ENCODE peak calls at places on chromosomes 4 and X, in ten cellular contexts. U is IMR-90, O is stomach, A is breast epithelium, Z is spleen, Q is uterus, R is ovary, V is adrenal gland, L is lower leg skin, P is upper lobe of left lung. F is an unnamed sample.

GRCh38 chr4:143358923-143359694 is 22.4 kb downstream of the GAB1 start:
- DNase-seq in U (peak), O (peak), A (no peak), Z (peak), Q (no peak), R (no peak), V (no peak), L (peak), P (peak), F (no peak)

GRCh38 chr4:68708566-68708965 is 38.1 kb upstream of the UGT2B15 start:
- DNase-seq in U (no peak), O (no peak), A (no peak), Z (no peak), Q (no peak), R (no peak), V (no peak), L (no peak), P (no peak), F (no peak)

GRCh38 chr4:173317003-173317402 is 17.2 kb downstream of the HMGB2 start:
- DNase-seq in U (no peak), O (no peak), A (no peak), Z (no peak), Q (no peak), R (no peak), V (no peak), L (no peak), P (no peak), F (no peak)

GRCh38 chr4:113869743-113870375 is 108.3 kb upstream of the CAMK2D start:
- DNase-seq in U (peak), O (peak), A (no peak), Z (no peak), Q (no peak), R (no peak), V (no peak), L (no peak), P (no peak), F (no peak)

GRCh38 chrX:6707497-6707896 is 172.6 kb upstream of the VCX3A start:
- DNase-seq in U (no peak), O (no peak), A (no peak), Z (no peak), Q (no peak), R (no peak), V (no peak), L (no peak), P (no peak), F (no peak)

GRCh38 chr4:69594382-69594781 is 45.1 kb downstream of the UGT2A2 start:
- DNase-seq in U (no peak), O (no peak), A (no peak), Z (no peak), Q (no peak), R (no peak), V (no peak), L (no peak), P (no peak), F (no peak)

GRCh38 chr4:62709618-62710252 is 1509.6 kb downstream of the ADGRL3 start:
- DNase-seq in U (peak), O (no peak), A (no peak), Z (no peak), Q (no peak), R (no peak), V (no peak), L (no peak), P (no peak), F (no peak)

GRCh38 chr4:80139668-80140067 is 57.6 kb upstream of the PRDM8 start:
- DNase-seq in U (no peak), O (no peak), A (no peak), Z (no peak), Q (no peak), R (no peak), V (no peak), L (no peak), P (no peak), F (no peak)

GRCh38 chr4:24965627-24966026 is 52.8 kb upstream of the CCDC149 start:
- DNase-seq in U (no peak), O (no peak), A (no peak), Z (no peak), Q (no peak), R (no peak), V (no peak), L (no peak), P (no peak), F (no peak)

GRCh38 chr4:53459548-53459947 is 82.1 kb downstream of the FIP1L1 start:
- DNase-seq in U (peak), O (no peak), A (no peak), Z (no peak), Q (no peak), R (no peak), V (no peak), L (no peak), P (no peak), F (no peak)

GRCh38 chr4:27764526-27764837 is 903.8 kb downstream of the STIM2 start:
- DNase-seq in U (no peak), O (no peak), A (no peak), Z (no peak), Q (no peak), R (no peak), V (no peak), L (no peak), P (no peak), F (no peak)

GRCh38 chrX:45320191-45320590 is 119.5 kb upstream of the DIPK2B start:
- DNase-seq in U (no peak), O (no peak), A (no peak), Z (no peak), Q (no peak), R (no peak), V (no peak), L (no peak), P (no peak), F (no peak)

GRCh38 chr4:100746141-100746540 is 228.3 kb upstream of the EMCN start:
- DNase-seq in U (no peak), O (no peak), A (no peak), Z (peak), Q (no peak), R (no peak), V (no peak), L (no peak), P (no peak), F (no peak)

GRCh38 chrX:132045456-132045855 is 22.4 kb downstream of the STK26 start:
- DNase-seq in U (no peak), O (no peak), A (no peak), Z (no peak), Q (no peak), R (no peak), V (no peak), L (no peak), P (no peak), F (no peak)

GRCh38 chr4:30714408-30715031 is 5.6 kb upstream of the PCDH7 start:
- DNase-seq in U (peak), O (peak), A (no peak), Z (no peak), Q (peak), R (peak), V (no peak), L (no peak), P (peak), F (no peak)

GRCh38 chrX:134547047-134547679 is 87.2 kb downstream of the HPRT1 start:
- DNase-seq in U (peak), O (no peak), A (no peak), Z (no peak), Q (no peak), R (no peak), V (no peak), L (no peak), P (no peak), F (no peak)

GRCh38 chr4:147717878-147718277 is 14.0 kb upstream of the ARHGAP10 start:
- DNase-seq in U (no peak), O (no peak), A (no peak), Z (no peak), Q (no peak), R (no peak), V (no peak), L (no peak), P (no peak), F (no peak)

GRCh38 chr4:131974730-131975129 is 1174.4 kb upstream of the PCDH10 start:
- DNase-seq in U (no peak), O (no peak), A (no peak), Z (no peak), Q (no peak), R (no peak), V (no peak), L (no peak), P (no peak), F (no peak)

GRCh38 chrX:71536285-71536684 is 3.4 kb downstream of the OGT start:
- DNase-seq in U (no peak), O (no peak), A (no peak), Z (no peak), Q (no peak), R (no peak), V (no peak), L (no peak), P (no peak), F (no peak)

GRCh38 chrX:10246846-10247245 is 90.1 kb downstream of the CLCN4 start:
- DNase-seq in U (no peak), O (no peak), A (no peak), Z (no peak), Q (no peak), R (no peak), V (no peak), L (no peak), P (no peak), F (no peak)

GRCh38 chr4:110904435-110905050 is 281.7 kb upstream of the PITX2 start:
- DNase-seq in U (peak), O (no peak), A (no peak), Z (no peak), Q (no peak), R (no peak), V (no peak), L (no peak), P (no peak), F (no peak)

GRCh38 chr4:93748380-93748779 is 80.2 kb upstream of the ATOH1 start:
- DNase-seq in U (no peak), O (no peak), A (no peak), Z (no peak), Q (no peak), R (no peak), V (no peak), L (no peak), P (no peak), F (no peak)

GRCh38 chr4:118776166-118776954 is 59.6 kb downstream of the SEC24D start:
- DNase-seq in U (peak), O (no peak), A (no peak), Z (no peak), Q (no peak), R (no peak), V (no peak), L (no peak), P (no peak), F (no peak)

GRCh38 chr4:110357521-110357920 is 118.4 kb upstream of the ENPEP start:
- DNase-seq in U (no peak), O (no peak), A (no peak), Z (no peak), Q (no peak), R (no peak), V (no peak), L (no peak), P (no peak), F (no peak)

GRCh38 chr4:85807247-85807915 is 332.4 kb downstream of the ARHGAP24 start:
- DNase-seq in U (no peak), O (no peak), A (no peak), Z (no peak), Q (no peak), R (no peak), V (no peak), L (no peak), P (no peak), F (no peak)

GRCh38 chrX:23434356-23434884 is 99.8 kb downstream of the PTCHD1 start:
- DNase-seq in U (peak), O (peak), A (peak), Z (no peak), Q (peak), R (peak), V (peak), L (peak), P (peak), F (no peak)

GRCh38 chrX:16610121-16610565 is 39.8 kb upstream of the S100G start:
- DNase-seq in U (peak), O (no peak), A (no peak), Z (no peak), Q (no peak), R (no peak), V (no peak), L (no peak), P (no peak), F (no peak)

GRCh38 chrX:18146954-18147353 is 73.7 kb downstream of the BEND2 start:
- DNase-seq in U (peak), O (no peak), A (no peak), Z (no peak), Q (no peak), R (no peak), V (peak), L (no peak), P (no peak), F (no peak)

GRCh38 chr4:53861856-53862610 is 202.4 kb downstream of the CHIC2 start:
- DNase-seq in U (peak), O (no peak), A (no peak), Z (no peak), Q (peak), R (no peak), V (no peak), L (peak), P (no peak), F (no peak)

GRCh38 chr4:64911846-64912245 is 502.6 kb upstream of the TECRL start:
- DNase-seq in U (no peak), O (no peak), A (no peak), Z (no peak), Q (no peak), R (no peak), V (no peak), L (no peak), P (no peak), F (no peak)

GRCh38 chrX:19343462-19344206 is at the start of gene PDHA1:
- DNase-seq in U (peak), O (peak), A (peak), Z (peak), Q (peak), R (peak), V (peak), L (peak), P (peak), F (peak)

GRCh38 chr4:54683616-54684346 is 26.0 kb downstream of the KIT start:
- DNase-seq in U (no peak), O (peak), A (no peak), Z (no peak), Q (no peak), R (no peak), V (no peak), L (no peak), P (peak), F (no peak)

GRCh38 chrX:119728487-119728886 is 29.9 kb upstream of the SOWAHD start:
- DNase-seq in U (no peak), O (no peak), A (no peak), Z (peak), Q (no peak), R (no peak), V (no peak), L (no peak), P (no peak), F (no peak)

DNA sequence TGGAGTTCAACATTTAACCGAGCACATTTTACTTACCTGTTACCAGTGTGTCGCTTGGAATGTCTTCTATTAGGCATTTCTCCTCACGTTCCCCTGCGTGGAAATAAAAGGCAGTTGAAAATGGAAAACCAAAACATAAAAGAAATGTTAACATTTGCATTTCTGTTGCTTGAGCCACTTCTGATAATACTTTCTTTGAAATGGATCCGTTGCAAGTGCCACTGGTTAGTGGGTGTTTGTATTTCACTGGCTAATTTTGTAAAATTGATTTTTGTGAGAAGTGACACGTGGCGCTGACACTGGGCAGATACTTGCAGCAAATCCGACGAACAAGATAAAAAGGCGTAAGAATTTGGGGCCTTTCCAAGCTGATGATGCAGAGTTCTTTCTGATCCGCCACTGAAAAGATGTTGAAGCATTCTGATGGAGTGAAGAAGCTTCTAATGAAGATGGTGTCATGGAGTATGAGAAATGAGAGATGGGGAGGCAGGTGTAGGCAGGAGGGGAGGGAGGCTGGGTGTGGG is 18.8 kb downstream of the SPON2 start:
- DNase-seq in U (no peak), O (no peak), A (no peak), Z (no peak), Q (no peak), R (no peak), V (no peak), L (no peak), P (no peak), F (no peak)
- TF ChIP-seq POLR2A in U (no peak), O (no peak), A (no peak), Z (no peak), Q (no peak), R (no peak), V (no peak), L (no peak), P (no peak), F (no peak)

DNA sequence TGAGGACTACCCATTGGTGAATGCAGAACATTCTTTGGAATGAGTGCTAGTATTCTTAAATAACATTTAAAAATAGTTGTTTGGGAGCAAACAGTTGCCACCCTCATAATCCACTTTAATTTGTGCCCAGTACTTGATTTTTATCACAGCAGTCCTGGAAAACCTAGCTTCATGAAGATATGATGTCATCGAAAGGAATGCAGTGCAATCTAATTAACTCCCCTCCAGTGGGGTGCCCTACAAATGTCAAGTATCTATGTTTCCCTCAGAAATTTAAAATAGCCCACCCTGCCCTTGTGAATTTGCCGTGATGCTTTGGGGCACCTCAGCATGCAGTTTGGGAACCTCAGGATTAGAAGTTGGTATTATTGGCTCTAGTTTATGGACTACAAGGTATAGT is 5.4 kb downstream of the RAB9A start:
- DNase-seq in U (no peak), O (no peak), A (no peak), Z (no peak), Q (no peak), R (no peak), V (no peak), L (no peak), P (no peak), F (no peak)
- H3K4me3 ChIP-seq in U (no peak), O (no peak), A (no peak), Z (no peak), Q (no peak), R (no peak), V (no peak), L (no peak), P (no peak), F (no peak)

DNA sequence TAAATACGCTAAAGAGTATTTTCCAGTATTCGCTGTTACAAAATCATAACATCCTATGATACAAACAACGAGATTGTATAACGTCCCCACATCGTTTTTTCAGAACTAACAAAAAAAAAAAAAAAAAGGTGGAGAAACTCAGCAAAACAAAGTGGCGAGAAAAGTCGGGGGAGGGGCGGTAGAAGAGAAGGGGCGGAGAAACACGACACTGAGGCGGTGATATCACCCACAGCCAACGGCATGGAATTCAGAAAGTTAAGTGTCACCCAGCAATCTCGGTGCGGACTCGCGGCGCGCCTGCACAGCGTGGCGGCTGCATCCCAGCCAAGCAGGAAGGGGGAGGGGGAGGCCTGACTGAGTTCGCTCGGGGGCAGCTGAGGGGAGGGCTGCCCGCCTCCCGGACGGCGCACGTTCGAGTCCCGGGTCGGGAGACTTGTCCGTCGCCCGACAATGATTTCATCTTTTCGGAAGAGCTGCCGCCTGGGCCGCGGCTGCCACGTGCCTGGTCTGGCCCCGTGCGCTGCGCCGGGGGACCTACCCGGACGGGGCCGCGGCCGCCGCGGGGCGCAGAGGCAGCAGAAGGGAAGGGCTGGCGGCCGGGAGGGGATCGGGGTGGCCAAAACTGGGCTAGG is 830 bp downstream of the SETD7 start:
- DNase-seq in U (peak), O (peak), A (peak), Z (peak), Q (peak), R (peak), V (peak), L (peak), P (peak), F (peak)
- TF ChIP-seq POLR2A in U (peak), O (no peak), A (peak), Z (no peak), Q (peak), R (peak), V (peak), L (no peak), P (peak), F (peak)

DNA sequence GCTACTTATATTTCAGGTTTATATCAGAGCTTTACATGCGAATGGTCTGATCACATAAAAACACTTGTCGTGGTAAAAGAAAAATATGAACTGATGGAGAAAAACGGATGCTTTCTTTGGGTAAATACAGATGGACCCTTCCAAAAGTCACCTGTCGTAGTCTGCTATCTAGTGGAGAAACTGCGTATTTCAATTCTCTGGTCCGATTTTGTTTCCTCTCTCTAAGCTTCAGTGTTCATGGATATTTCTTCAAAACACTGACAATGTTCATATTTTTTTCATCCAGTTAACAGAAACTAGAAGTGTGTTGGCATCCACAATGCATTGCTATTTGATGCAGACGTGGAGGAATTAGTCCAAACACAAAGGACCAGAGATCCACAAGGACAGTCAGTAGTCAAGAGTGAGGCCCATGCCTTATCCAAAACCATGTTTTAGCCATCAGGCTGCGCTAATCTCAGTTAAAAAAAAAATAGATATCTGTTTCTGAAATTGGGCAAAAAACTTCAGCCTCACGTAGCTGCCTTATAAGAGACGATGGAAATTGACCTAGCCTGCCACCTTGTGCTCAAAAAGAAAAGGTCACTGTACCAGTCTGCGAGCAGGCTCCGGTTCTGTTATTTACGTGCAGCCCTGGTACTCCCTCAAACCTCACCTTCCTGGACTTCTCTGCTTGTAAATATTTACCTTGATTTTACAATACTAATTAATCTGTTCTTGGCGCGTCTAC is 16.0 kb downstream of the MEPE start:
- DNase-seq in U (peak), O (peak), A (no peak), Z (no peak), Q (peak), R (peak), V (peak), L (peak), P (peak), F (no peak)
- H3K4me3 ChIP-seq in U (no peak), O (no peak), A (peak), Z (no peak), Q (peak), R (peak), V (no peak), L (no peak), P (no peak), F (no peak)

DNA sequence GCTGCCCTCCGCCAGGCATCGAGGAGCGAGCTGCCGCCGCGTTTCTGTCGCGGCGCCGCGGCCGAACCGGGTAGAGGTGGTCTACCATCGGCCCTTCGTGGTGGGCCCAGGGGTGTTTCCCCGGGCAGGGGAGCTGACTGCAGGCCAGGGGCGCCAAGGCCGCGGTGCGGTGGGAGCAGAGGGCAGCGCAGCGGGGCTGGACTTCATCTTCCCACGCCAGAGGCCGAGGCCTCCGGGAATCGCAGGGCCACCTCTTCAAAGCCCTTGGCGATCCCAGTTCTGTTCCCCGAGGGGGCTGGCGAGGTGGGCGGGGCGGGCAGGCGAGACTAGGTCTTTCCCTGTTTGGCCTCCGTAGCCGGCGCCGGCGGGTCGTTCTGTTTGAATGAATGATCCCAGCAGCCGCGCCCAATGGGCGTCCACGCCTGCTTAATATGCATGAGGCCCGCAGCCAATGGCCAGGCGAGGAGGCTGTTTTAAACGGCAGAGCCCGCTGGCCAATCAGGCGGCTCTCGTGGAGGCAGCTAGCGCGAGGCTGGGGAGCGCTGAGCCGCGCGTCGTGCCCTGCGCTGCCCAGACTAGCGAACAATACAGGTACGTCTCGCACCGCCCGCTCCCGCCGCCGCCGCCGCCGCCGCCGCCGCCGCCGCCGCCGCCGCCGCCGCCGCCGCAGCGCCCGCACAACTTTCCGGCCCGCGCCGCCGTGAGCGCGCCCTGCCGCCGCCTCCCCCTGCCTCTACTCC is at the start of gene HMGB3:
- DNase-seq in U (peak), O (peak), A (peak), Z (peak), Q (peak), R (peak), V (peak), L (peak), P (peak), F (peak)
- TF ChIP-seq POLR2A in U (no peak), O (no peak), A (no peak), Z (no peak), Q (no peak), R (no peak), V (peak), L (no peak), P (peak), F (peak)